ENCODE peak calls at places on chromosomes 16 and 17, in eight cellular contexts. B is fibroblast of the aortic adventitia; P is adrenal gland; A is CD8-positive, alpha-beta T cell; T is cardiac fibroblast; H is heart right ventricle; C is colonic mucosa; Q is AG10803. S is an unnamed sample.

GRCh38 chr16:66462912-66463311 is 35.8 kb downstream of the BEAN1 start:
- DNase-seq in B (no peak), P (no peak), A (no peak), T (no peak), H (no peak), C (no peak), Q (no peak), S (no peak)

GRCh38 chr16:89581861-89582563 is 6.5 kb downstream of the CPNE7 start:
- DNase-seq in B (peak; percentile 75), P (no peak), A (no peak), T (peak; percentile 92), H (no peak), C (peak; percentile 63), Q (peak; percentile 59), S (no peak)

GRCh38 chr17:75849724-75850123 is 5.4 kb downstream of the WBP2 start:
- DNase-seq in B (no peak), P (peak; percentile 53), A (no peak), T (no peak), H (no peak), C (no peak), Q (no peak), S (no peak)

GRCh38 chr16:51813609-51814008 is 662.5 kb upstream of the SALL1 start:
- DNase-seq in B (no peak), P (no peak), A (no peak), T (no peak), H (no peak), C (no peak), Q (no peak), S (no peak)

GRCh38 chr17:42275527-42276358 is 448 bp downstream of the STAT5B start:
- DNase-seq in B (no peak), P (no peak), A (no peak), T (peak; percentile 48), H (no peak), C (peak; percentile 28), Q (peak; percentile 40), S (peak; percentile 32)

GRCh38 chr17:49989518-49989880 is 5.5 kb downstream of the DLX3 start:
- DNase-seq in B (no peak), P (no peak), A (no peak), T (no peak), H (no peak), C (no peak), Q (no peak), S (no peak)

GRCh38 chr16:12096162-12096781 is 119.7 kb downstream of the SNX29 start:
- DNase-seq in B (peak; percentile 16), P (no peak), A (no peak), T (no peak), H (no peak), C (no peak), Q (peak; percentile 75), S (no peak)

GRCh38 chr16:31004658-31005057 is 5.8 kb downstream of the STX1B start:
- DNase-seq in B (no peak), P (no peak), A (no peak), T (no peak), H (no peak), C (no peak), Q (no peak), S (no peak)

GRCh38 chr17:14019186-14019956 is 49.9 kb upstream of the COX10 start:
- DNase-seq in B (peak; percentile 52), P (no peak), A (no peak), T (peak; percentile 57), H (no peak), C (no peak), Q (peak; percentile 11), S (peak; percentile 55)

GRCh38 chr16:87240211-87241134 is 76.7 kb downstream of the C16orf95 start:
- DNase-seq in B (no peak), P (no peak), A (no peak), T (no peak), H (no peak), C (peak; percentile 29), Q (peak; percentile 62), S (no peak)

GRCh38 chr16:14193316-14193871 is 122.3 kb downstream of the MRTFB start:
- DNase-seq in B (no peak), P (no peak), A (no peak), T (no peak), H (no peak), C (no peak), Q (no peak), S (no peak)

GRCh38 chr17:30236807-30237206 is 1.3 kb upstream of the SLC6A4 start:
- DNase-seq in B (peak; percentile 40), P (peak; percentile 73), A (no peak), T (peak; percentile 49), H (peak; percentile 68), C (peak; percentile 37), Q (peak; percentile 25), S (no peak)

GRCh38 chr17:14373587-14374259 is 72.8 kb downstream of the HS3ST3B1 start:
- DNase-seq in B (peak; percentile 16), P (no peak), A (no peak), T (peak; percentile 23), H (no peak), C (no peak), Q (peak; percentile 37), S (peak; percentile 25)

GRCh38 chr16:27977966-27978365 is 85.5 kb downstream of the GSG1L start:
- DNase-seq in B (peak; percentile 20), P (no peak), A (no peak), T (peak; percentile 54), H (no peak), C (no peak), Q (peak; percentile 44), S (no peak)

GRCh38 chr17:73902416-73903181 is 258.4 kb upstream of the SDK2 start:
- DNase-seq in B (no peak), P (no peak), A (no peak), T (no peak), H (peak; percentile 21), C (peak; percentile 36), Q (no peak), S (no peak)

GRCh38 chr17:66531826-66532439 is 229.5 kb downstream of the PRKCA start:
- DNase-seq in B (no peak), P (no peak), A (no peak), T (no peak), H (no peak), C (no peak), Q (no peak), S (no peak)

GRCh38 chr17:66538776-66539175 is 236.4 kb downstream of the PRKCA start:
- DNase-seq in B (no peak), P (no peak), A (no peak), T (no peak), H (no peak), C (no peak), Q (no peak), S (no peak)

GRCh38 chr17:66537518-66537917 is 235.1 kb downstream of the PRKCA start:
- DNase-seq in B (no peak), P (no peak), A (no peak), T (no peak), H (no peak), C (no peak), Q (no peak), S (no peak)

GRCh38 chr17:66535611-66536010 is 233.2 kb downstream of the PRKCA start:
- DNase-seq in B (no peak), P (no peak), A (no peak), T (no peak), H (no peak), C (no peak), Q (no peak), S (no peak)

GRCh38 chr17:66533572-66533971 is 231.2 kb downstream of the PRKCA start:
- DNase-seq in B (peak; percentile 55), P (no peak), A (no peak), T (peak; percentile 76), H (no peak), C (no peak), Q (no peak), S (peak; percentile 63)
- TF ChIP-seq CTCF in B (no peak), P (no peak), A (no peak), T (no peak), H (peak; percentile 13), C (no peak), Q (no peak), S (peak; percentile 37)

DNA sequence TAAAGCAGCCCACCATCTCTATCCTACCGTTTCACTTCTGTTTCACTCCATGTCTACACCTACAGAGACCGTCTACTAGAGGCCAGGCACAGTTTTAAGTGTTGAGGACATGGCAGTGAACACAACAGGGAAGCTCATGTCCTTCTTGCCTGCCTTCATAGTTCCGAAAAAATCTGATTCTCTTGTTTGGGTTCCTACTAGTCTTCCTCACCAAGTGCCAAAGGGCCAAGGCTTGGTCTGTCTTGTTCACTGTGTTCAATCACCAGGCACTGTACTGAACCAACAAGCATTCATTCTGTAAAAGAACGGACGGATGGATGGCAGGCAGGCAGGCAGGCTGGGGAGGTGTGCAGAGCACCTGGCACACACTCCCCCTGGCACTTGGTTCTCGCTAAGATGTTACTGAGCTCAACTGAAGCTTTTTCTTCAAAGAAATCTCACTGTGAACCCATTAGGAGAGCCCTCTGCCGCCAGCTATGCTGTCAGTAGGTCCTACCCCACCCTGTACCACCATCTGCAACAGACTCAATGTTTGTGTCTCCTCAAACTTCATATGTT is 2.5 kb downstream of the DEXI start:
- DNase-seq in B (no peak), P (no peak), A (no peak), T (no peak), H (no peak), C (no peak), Q (no peak), S (no peak)
- H3K4me3 ChIP-seq in B (peak overlapping the region; percentile 85), P (peak overlapping the region; percentile 49), A (no peak overlapping the region), T (no peak overlapping the region), H (peak overlapping the region; percentile 76), C (no peak overlapping the region), Q (peak overlapping the region; percentile 77), S (no peak overlapping the region)

GRCh38 chr17:8577868-8578267 is 52.7 kb downstream of the MYH10 start:
- DNase-seq in B (no peak), P (no peak), A (no peak), T (no peak), H (no peak), C (no peak), Q (no peak), S (no peak)

GRCh38 chr17:8576895-8577294 is 53.6 kb downstream of the MYH10 start:
- DNase-seq in B (no peak), P (no peak), A (no peak), T (no peak), H (no peak), C (no peak), Q (no peak), S (no peak)

GRCh38 chr17:8574687-8575086 is 55.8 kb downstream of the MYH10 start:
- DNase-seq in B (peak; percentile 62), P (no peak), A (no peak), T (peak; percentile 43), H (no peak), C (no peak), Q (no peak), S (no peak)

DNA sequence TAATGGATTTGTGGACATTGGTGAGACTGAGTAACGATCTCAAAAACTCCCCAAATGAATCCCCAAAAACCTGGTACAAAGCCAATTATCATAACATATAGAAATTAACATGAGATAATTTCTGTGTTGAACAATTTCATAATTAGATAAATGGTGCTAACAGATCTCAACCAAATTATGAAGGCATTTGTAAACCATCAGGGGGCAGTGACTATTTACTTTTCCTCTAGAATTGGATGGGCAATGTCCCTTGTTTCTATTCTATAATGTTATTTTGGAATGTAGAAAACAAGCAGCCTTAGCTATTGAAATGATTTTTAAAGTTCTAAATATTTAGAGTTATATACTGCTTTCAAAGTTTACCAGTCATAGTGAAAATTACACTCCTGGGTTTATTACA is 57.8 kb downstream of the MYH10 start:
- DNase-seq in B (peak; percentile 35), P (no peak), A (no peak), T (peak; percentile 52), H (no peak), C (no peak), Q (peak; percentile 21), S (no peak)
- TF ChIP-seq CTCF in B (peak; percentile 20), P (peak; percentile 8), A (no peak), T (peak; percentile 28), H (peak; percentile 63), C (no peak), Q (peak; percentile 45), S (peak; percentile 19)

GRCh38 chr17:48594412-48595106 is 980 bp upstream of the HOXB5 start:
- DNase-seq in B (no peak), P (no peak), A (no peak), T (no peak), H (no peak), C (no peak), Q (no peak), S (no peak)
- H3K4me3 ChIP-seq in B (no peak overlapping the region), P (no peak overlapping the region), A (no peak overlapping the region), T (no peak overlapping the region), H (no peak overlapping the region), C (no peak overlapping the region), Q (peak overlapping the region; percentile 82), S (no peak overlapping the region)